ENCODE peak calls at places on chromosomes 3 and 15, in seven cellular contexts. Z is activated CD8-positive, alpha-beta memory T cell treated with anti-CD3 and anti-CD28 coated beads for 1 hour; U is fibroblast of pulmonary artery; E is SHP77; N is endothelial cell; G is H54; V is lung. Q is an unnamed sample.

GRCh38 chr3:10395671-10396070 is 74.8 kb upstream of the SEC13 start:
- DNase-seq in V (no peak), N (no peak), Z (no peak), E (no peak), U (no peak), G (no peak), Q (no peak)

GRCh38 chr3:165169368-165169767 is 26.8 kb downstream of the SLITRK3 start:
- DNase-seq in Z (no peak), V (no peak), U (no peak), E (no peak), N (no peak), G (no peak), Q (no peak)

GRCh38 chr3:62567097-62568021 is 194.0 kb upstream of the FEZF2 start:
- DNase-seq in V (peak), Z (no peak), E (no peak), G (peak), N (no peak), U (peak), Q (no peak)

GRCh38 chr3:97940034-97940433 is 32.2 kb downstream of the RIOX2 start:
- DNase-seq in U (peak), E (peak), G (no peak), Z (no peak), N (no peak), V (no peak), Q (no peak)

GRCh38 chr3:170815340-170815739 is 54.7 kb downstream of the RPL22L1 start:
- DNase-seq in U (no peak), Z (no peak), E (peak), V (peak), N (no peak), G (no peak), Q (no peak)

GRCh38 chr3:132556467-132557159 is 40.5 kb upstream of the ACKR4 start:
- DNase-seq in Z (no peak), G (no peak), U (no peak), E (no peak), N (no peak), V (no peak), Q (no peak)

GRCh38 chr15:39918688-39919385 is 1.2 kb downstream of the GPR176 start:
- DNase-seq in G (peak), V (no peak), Z (no peak), U (peak), N (no peak), E (no peak), Q (no peak)

GRCh38 chr3:180913582-180914404 is 1.3 kb downstream of the FXR1 start:
- DNase-seq in V (no peak), Z (no peak), N (no peak), G (no peak), U (peak), E (no peak), Q (no peak)

GRCh38 chr3:20015525-20015924 is 3.5 kb upstream of the PP2D1 start:
- DNase-seq in N (no peak), E (no peak), V (no peak), G (no peak), Z (no peak), U (no peak), Q (no peak)

GRCh38 chr3:8458711-8459110 is 42.9 kb upstream of the LMCD1 start:
- DNase-seq in N (no peak), G (no peak), E (peak), V (no peak), U (peak), Z (no peak), Q (no peak)

GRCh38 chr15:64151727-64152506 is at the start of gene SNX22:
- DNase-seq in U (no peak), G (no peak), V (no peak), Z (peak), E (peak), N (no peak), Q (no peak)

GRCh38 chr15:67775265-67775664 is 50.0 kb upstream of the SKOR1 start:
- DNase-seq in Z (no peak), U (no peak), N (no peak), V (no peak), G (no peak), E (no peak), Q (no peak)

GRCh38 chr3:137764563-137765309 is 621 bp downstream of the SOX14 start:
- DNase-seq in E (no peak), G (no peak), N (peak), V (no peak), U (no peak), Z (no peak), Q (no peak)

GRCh38 chr15:78195735-78196201 is 38.6 kb downstream of the ACSBG1 start:
- DNase-seq in V (no peak), G (no peak), E (peak), N (peak), U (peak), Z (peak), Q (no peak)

GRCh38 chr3:49012441-49013017 is 5.3 kb downstream of the WDR6 start:
- DNase-seq in N (no peak), V (no peak), Z (no peak), G (no peak), E (peak), U (no peak), Q (no peak)

GRCh38 chr3:153354641-153355040 is 192.6 kb downstream of the RAP2B start:
- DNase-seq in N (no peak), E (no peak), Z (no peak), G (no peak), U (peak), V (no peak), Q (no peak)

GRCh38 chr3:150236683-150237082 is 171.4 kb upstream of the TSC22D2 start:
- DNase-seq in E (no peak), N (no peak), V (no peak), G (no peak), U (peak), Z (no peak), Q (no peak)

GRCh38 chr3:196969001-196969659 is 497 bp upstream of the PIGZ start:
- DNase-seq in V (no peak), N (peak), G (peak), Z (peak), U (no peak), E (no peak), Q (no peak)

GRCh38 chr15:31393441-31394091 is 66.9 kb downstream of the KLF13 start:
- DNase-seq in V (no peak), N (no peak), E (no peak), Z (no peak), U (no peak), G (no peak), Q (no peak)